ENCODE peak calls at places on chromosomes 2 and 18, in four cellular contexts. M is SK-N-SH, D is neural progenitor cell, A is PC-9. E is an unnamed sample. For H3K4me1, the result is how much of the 10 kb centered on the place peaks cover.

GRCh38 chr18:30709598-30709997 is 332.9 kb downstream of the DSC3 start:
- DNase-seq in M (no peak), A (no peak), D (no peak), E (no peak)

GRCh38 chr2:96924775-96925747 is 55.2 kb upstream of the SEMA4C start:
- DNase-seq in M (no peak), A (no peak), D (no peak), E (no peak)

GRCh38 chr18:12278153-12278764 is 24.1 kb downstream of the CIDEA start:
- DNase-seq in D (peak), M (no peak), A (no peak), E (no peak)

GRCh38 chr18:50928551-50928950 is 39.3 kb upstream of the ELAC1 start:
- DNase-seq in D (no peak), M (no peak), A (no peak), E (no peak)

GRCh38 chr2:53964987-53965687 is 5.7 kb downstream of the PSME4 start:
- DNase-seq in M (no peak), D (no peak), A (no peak), E (no peak)

GRCh38 chr2:95344208-95344570 is 47.0 kb downstream of the KCNIP3 start:
- DNase-seq in A (no peak), M (no peak), D (no peak), E (no peak)

GRCh38 chr2:178899664-178900063 is 92.4 kb upstream of the TTN start:
- DNase-seq in A (no peak), M (no peak), D (no peak), E (no peak)

GRCh38 chr2:174802459-174802858 is 38.2 kb upstream of the CHRNA1 start:
- DNase-seq in D (no peak), M (no peak), A (no peak), E (no peak)

GRCh38 chr2:217922101-217923006 is 80.4 kb downstream of the TNS1 start:
- DNase-seq in A (no peak), D (peak), M (peak), E (no peak)
- H3K4me1 ChIP-seq in A (under half), D (under half), M (half or more), E (under half)

DNA sequence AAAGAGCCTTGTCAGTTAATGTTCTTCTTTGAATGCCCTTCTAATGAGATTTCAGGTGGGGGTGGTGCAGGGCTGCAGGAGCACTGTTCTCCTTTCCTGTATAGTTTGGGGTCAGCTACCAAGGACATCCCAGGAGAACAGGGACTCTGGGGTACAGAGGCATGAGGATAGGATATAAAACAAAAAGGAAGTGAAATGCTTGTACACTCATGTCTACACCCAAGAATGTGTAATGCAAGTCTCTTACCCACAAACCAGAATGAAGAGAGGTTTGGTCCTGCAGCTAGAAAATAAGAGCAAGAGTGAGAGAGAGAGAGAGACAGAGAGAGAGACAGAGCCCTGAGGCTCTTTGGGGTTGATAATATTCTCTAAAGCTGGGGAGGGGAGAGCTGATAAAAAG is 151.8 kb upstream of the KCTD1 start:
- DNase-seq in A (no peak), D (no peak), M (no peak), E (no peak)
- H3K4me2 ChIP-seq in A (no peak), D (peak), M (no peak), E (no peak)

DNA sequence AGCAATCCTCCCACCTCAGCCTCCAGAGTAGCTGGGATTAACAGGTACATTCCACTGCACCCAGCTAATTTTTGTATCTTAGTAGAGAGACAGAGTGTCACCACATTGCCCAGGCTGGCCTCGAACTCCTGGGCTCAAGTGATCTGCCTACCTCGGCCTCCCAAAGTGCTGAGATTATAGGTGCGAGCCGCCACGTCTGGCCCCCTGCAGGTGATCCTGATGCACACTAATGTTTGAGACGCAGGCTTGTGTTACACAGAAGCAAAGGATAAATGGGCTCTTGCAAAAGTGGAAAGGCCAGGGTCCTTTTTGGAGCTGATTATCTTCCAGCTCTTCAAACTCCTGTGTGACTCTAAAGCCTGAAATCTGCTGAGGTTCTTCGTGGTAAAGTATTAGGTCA is 84.2 kb downstream of the TGFA start:
- DNase-seq in A (no peak), M (no peak), D (no peak), E (no peak)
- H3K4me1 ChIP-seq in A (under half), M (under half), D (under half), E (under half)

GRCh38 chr2:144358531-144358930 is 161.4 kb downstream of the ZEB2 start:
- DNase-seq in M (no peak), A (no peak), D (no peak), E (no peak)
- H3K4me2 ChIP-seq in M (no peak), A (peak), D (no peak), E (peak)

DNA sequence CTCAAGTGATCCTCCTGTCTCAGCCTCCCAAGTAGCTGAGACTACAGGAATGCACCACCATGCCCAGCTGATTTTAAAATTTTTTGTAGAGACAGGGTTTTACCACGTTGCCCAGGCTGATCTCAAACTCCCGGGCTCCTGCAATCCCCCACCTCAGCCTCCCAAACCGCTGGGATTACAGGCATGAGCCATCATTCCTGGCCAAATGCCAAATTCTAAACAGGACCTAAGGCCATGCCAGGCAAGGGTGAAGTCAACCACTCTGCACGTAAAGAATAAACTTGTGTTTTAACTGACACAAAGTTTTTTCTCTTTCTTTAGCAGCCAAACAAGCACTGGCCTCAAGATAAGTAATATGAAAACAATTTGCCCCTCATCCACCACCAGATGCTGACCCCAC is 37.4 kb upstream of the SATB2 start:
- DNase-seq in M (no peak), A (no peak), D (no peak), E (no peak)
- H3K4me1 ChIP-seq in M (under half), A (under half), D (under half), E (under half)

GRCh38 chr18:34959989-34960388 is 81.2 kb upstream of the MAPRE2 start:
- DNase-seq in M (no peak), D (no peak), A (no peak), E (no peak)

GRCh38 chr18:34957119-34957863 is 83.9 kb upstream of the MAPRE2 start:
- DNase-seq in M (no peak), D (no peak), A (no peak), E (no peak)

GRCh38 chr18:34959211-34959829 is 81.9 kb upstream of the MAPRE2 start:
- DNase-seq in A (no peak), D (no peak), M (no peak), E (no peak)

GRCh38 chr18:34957864-34958259 is 83.4 kb upstream of the MAPRE2 start:
- DNase-seq in A (no peak), M (no peak), D (no peak), E (no peak)

DNA sequence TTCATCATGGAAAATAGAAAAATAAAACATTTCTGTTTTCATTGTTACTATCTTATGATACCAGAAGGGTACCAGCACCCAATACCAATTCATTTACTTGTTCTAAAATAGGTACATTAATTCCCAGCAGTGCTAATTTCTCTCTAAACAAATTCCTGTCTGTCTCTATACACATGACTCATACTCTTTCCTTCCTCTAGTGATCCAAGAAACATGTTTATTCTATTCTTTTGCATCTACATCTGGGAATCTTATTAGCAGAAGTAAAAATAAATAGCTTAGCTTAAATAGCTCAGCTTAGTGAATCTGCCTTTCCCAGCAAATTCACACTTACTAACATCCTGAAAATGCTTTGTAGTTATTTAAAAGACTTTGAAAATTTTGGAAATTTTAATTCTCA is 84.5 kb upstream of the MAPRE2 start:
- DNase-seq in M (no peak), D (no peak), A (no peak), E (no peak)
- H3K4me2 ChIP-seq in M (peak), D (no peak), A (no peak), E (no peak)

GRCh38 chr2:220005362-220005761 is 377.9 kb downstream of the SLC4A3 start:
- DNase-seq in M (no peak), D (no peak), A (no peak), E (no peak)
- H3K4me1 ChIP-seq in M (under half), D (under half), A (under half), E (under half)

DNA sequence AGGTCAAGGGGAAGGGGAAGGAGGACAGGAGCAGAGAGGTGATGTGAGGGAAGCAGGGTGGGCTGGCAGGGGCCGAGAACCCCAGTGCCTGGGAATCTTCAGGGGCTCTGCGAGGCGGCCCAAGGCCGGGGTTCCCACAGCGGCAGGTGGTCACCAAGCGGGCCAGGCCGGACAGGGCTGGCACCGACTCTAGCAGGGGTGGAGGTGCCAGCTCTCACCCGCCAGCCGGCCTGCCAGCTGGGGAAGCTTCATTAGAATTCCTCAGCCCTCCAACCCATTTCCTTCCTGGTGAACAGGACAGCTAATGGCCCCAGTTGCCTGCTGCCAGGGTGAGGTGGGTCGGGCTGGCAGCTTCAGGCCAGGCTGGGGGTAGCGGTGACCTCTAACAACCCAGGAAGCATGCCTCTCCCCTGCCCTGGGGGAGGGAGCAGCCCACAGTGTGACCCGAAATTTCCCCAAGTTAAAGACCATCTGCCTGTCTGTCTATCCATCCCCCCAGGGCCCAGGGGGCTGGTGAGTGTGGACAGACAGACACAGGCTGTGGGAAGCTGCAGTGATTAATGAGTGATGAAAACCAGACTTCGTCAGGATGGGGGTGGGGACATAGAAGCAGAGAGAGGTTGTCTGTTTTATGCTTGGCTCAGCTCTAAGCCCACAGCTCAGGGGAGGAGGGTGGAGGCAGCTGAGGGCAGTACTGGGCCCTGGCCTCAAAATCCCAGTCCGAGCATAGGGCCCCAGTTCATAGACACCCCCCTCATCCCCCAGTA is 144.1 kb downstream of the ZFP36L2 start:
- DNase-seq in M (peak), A (no peak), D (no peak), E (no peak)
- H3K4me2 ChIP-seq in M (peak), A (peak), D (no peak), E (no peak)

DNA sequence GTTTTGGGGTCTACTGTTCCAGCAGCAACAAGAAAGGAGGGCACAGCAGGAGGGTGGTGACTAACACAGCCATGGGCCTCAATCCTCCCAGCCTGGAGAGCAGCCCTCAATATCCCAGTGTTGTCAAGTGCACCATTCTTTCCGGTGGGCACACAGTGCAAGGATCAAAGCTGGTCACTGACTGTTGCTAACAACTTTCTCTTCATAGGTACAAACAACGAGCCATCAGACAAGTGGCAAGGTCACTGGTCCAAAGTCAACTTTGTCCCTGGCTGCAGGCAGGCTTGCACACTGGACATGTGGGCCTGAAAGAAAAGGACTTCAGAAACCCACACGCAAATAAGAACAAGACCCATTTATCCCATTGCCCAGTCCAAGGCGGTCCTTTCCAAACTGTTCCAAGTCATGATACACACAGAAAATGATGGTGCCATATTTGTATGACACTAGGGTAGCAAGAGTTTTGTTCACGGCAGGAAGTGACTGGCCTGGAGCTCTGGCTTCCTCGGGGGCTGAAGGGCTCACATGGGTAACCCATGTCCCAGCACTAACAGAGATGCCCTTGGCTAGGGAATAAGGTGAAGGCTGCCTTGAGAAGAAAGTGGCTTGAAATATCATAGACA is 57.0 kb downstream of the KCTD1 start:
- DNase-seq in D (no peak), A (no peak), M (no peak), E (no peak)
- H3K4me1 ChIP-seq in D (under half), A (under half), M (under half), E (under half)

GRCh38 chr2:216720722-216721121 is 25.4 kb upstream of the IGFBP5 start:
- DNase-seq in A (no peak), D (no peak), M (no peak), E (no peak)
- H3K4me2 ChIP-seq in A (no peak), D (no peak), M (no peak), E (no peak)

E was measured in HCT116.